ENCODE peak calls at places on chromosomes 11 and 22, in eight cellular contexts. One of them, this sample, is unnamed.

GRCh38 chr11:106603971-106604370 is 414.3 kb downstream of the GUCY1A2 start:
- DNase-seq in OCI-LY7: no peak
- DNase-seq in tibial artery: no peak
- DNase-seq in PC-9: no peak
- DNase-seq in kidney: no peak
- DNase-seq in thyroid gland: no peak
- DNase-seq in pancreas: no peak
- DNase-seq in colonic mucosa: no peak
- DNase-seq in this sample: no peak

GRCh38 chr11:60871378-60872061 is 4.2 kb downstream of the ZP1 start:
- DNase-seq in PC-9: no peak
- DNase-seq in OCI-LY7: no peak
- DNase-seq in thyroid gland: peak
- DNase-seq in kidney: no peak
- DNase-seq in colonic mucosa: no peak
- DNase-seq in tibial artery: no peak
- DNase-seq in pancreas: no peak
- DNase-seq in this sample: no peak

GRCh38 chr11:61955031-61955415 is 4.9 kb downstream of the BEST1 start:
- DNase-seq in pancreas: peak
- DNase-seq in OCI-LY7: no peak
- DNase-seq in tibial artery: peak
- DNase-seq in colonic mucosa: peak
- DNase-seq in thyroid gland: peak
- DNase-seq in kidney: peak
- DNase-seq in PC-9: peak
- DNase-seq in this sample: no peak

GRCh38 chr11:126340960-126341709 is 14.4 kb upstream of the ST3GAL4 start:
- DNase-seq in tibial artery: no peak
- DNase-seq in kidney: peak
- DNase-seq in thyroid gland: no peak
- DNase-seq in pancreas: no peak
- DNase-seq in OCI-LY7: no peak
- DNase-seq in colonic mucosa: no peak
- DNase-seq in PC-9: peak
- DNase-seq in this sample: no peak

GRCh38 chr11:17013548-17014320 is 480 bp downstream of the PLEKHA7 start:
- DNase-seq in pancreas: peak
- DNase-seq in colonic mucosa: peak
- DNase-seq in tibial artery: no peak
- DNase-seq in thyroid gland: peak
- DNase-seq in kidney: peak
- DNase-seq in OCI-LY7: no peak
- DNase-seq in PC-9: peak
- DNase-seq in this sample: no peak

GRCh38 chr22:24450600-24450999 is 23.2 kb downstream of the ADORA2A start:
- DNase-seq in tibial artery: no peak
- DNase-seq in PC-9: no peak
- DNase-seq in thyroid gland: no peak
- DNase-seq in kidney: no peak
- DNase-seq in pancreas: no peak
- DNase-seq in colonic mucosa: no peak
- DNase-seq in OCI-LY7: peak
- DNase-seq in this sample: no peak

GRCh38 chr22:39955675-39956074 is 4.5 kb upstream of the TMA7B start:
- DNase-seq in colonic mucosa: no peak
- DNase-seq in tibial artery: no peak
- DNase-seq in kidney: no peak
- DNase-seq in thyroid gland: no peak
- DNase-seq in pancreas: no peak
- DNase-seq in PC-9: no peak
- DNase-seq in OCI-LY7: no peak
- DNase-seq in this sample: no peak

GRCh38 chr22:29587938-29588699 is 7.2 kb upstream of the NIPSNAP1 start:
- DNase-seq in kidney: no peak
- DNase-seq in OCI-LY7: no peak
- DNase-seq in colonic mucosa: no peak
- DNase-seq in PC-9: peak
- DNase-seq in tibial artery: no peak
- DNase-seq in thyroid gland: peak
- DNase-seq in pancreas: no peak
- DNase-seq in this sample: peak

GRCh38 chr11:118658372-118659313 is 20.8 kb downstream of the TREH start:
- DNase-seq in kidney: peak
- DNase-seq in colonic mucosa: no peak
- DNase-seq in thyroid gland: peak
- DNase-seq in OCI-LY7: no peak
- DNase-seq in pancreas: no peak
- DNase-seq in PC-9: no peak
- DNase-seq in tibial artery: no peak
- DNase-seq in this sample: no peak

GRCh38 chr11:12787847-12788246 is 113.6 kb downstream of the TEAD1 start:
- DNase-seq in thyroid gland: no peak
- DNase-seq in OCI-LY7: no peak
- DNase-seq in PC-9: no peak
- DNase-seq in tibial artery: no peak
- DNase-seq in colonic mucosa: no peak
- DNase-seq in pancreas: no peak
- DNase-seq in kidney: no peak
- DNase-seq in this sample: no peak

GRCh38 chr11:128522943-128523518 is 64.3 kb downstream of the ETS1 start:
- DNase-seq in pancreas: no peak
- DNase-seq in colonic mucosa: no peak
- DNase-seq in PC-9: no peak
- DNase-seq in tibial artery: no peak
- DNase-seq in thyroid gland: no peak
- DNase-seq in kidney: no peak
- DNase-seq in OCI-LY7: no peak
- DNase-seq in this sample: no peak

GRCh38 chr11:14554959-14555358 is 34.8 kb upstream of the PSMA1 start:
- DNase-seq in kidney: no peak
- DNase-seq in thyroid gland: no peak
- DNase-seq in OCI-LY7: no peak
- DNase-seq in pancreas: no peak
- DNase-seq in tibial artery: no peak
- DNase-seq in colonic mucosa: no peak
- DNase-seq in PC-9: no peak
- DNase-seq in this sample: no peak

GRCh38 chr11:118343981-118344521 is at the start of gene CD3G:
- DNase-seq in tibial artery: no peak
- DNase-seq in thyroid gland: no peak
- DNase-seq in kidney: peak
- DNase-seq in OCI-LY7: no peak
- DNase-seq in PC-9: no peak
- DNase-seq in colonic mucosa: no peak
- DNase-seq in pancreas: no peak
- DNase-seq in this sample: no peak

GRCh38 chr22:42343136-42343484 is 72.7 kb upstream of the TCF20 start:
- DNase-seq in colonic mucosa: no peak
- DNase-seq in kidney: no peak
- DNase-seq in pancreas: no peak
- DNase-seq in OCI-LY7: no peak
- DNase-seq in tibial artery: no peak
- DNase-seq in thyroid gland: peak
- DNase-seq in PC-9: no peak
- DNase-seq in this sample: no peak

GRCh38 chr11:94134651-94135512 is 6.2 kb downstream of the PANX1 start:
- DNase-seq in tibial artery: peak
- DNase-seq in kidney: peak
- DNase-seq in thyroid gland: peak
- DNase-seq in colonic mucosa: peak
- DNase-seq in pancreas: peak
- DNase-seq in OCI-LY7: no peak
- DNase-seq in PC-9: peak
- DNase-seq in this sample: peak

GRCh38 chr11:12628322-12628721 is 45.9 kb upstream of the TEAD1 start:
- DNase-seq in colonic mucosa: no peak
- DNase-seq in PC-9: no peak
- DNase-seq in thyroid gland: no peak
- DNase-seq in OCI-LY7: no peak
- DNase-seq in tibial artery: no peak
- DNase-seq in kidney: no peak
- DNase-seq in pancreas: no peak
- DNase-seq in this sample: no peak

GRCh38 chr11:115933564-115933963 is 429.3 kb upstream of the CADM1 start:
- DNase-seq in thyroid gland: peak
- DNase-seq in PC-9: no peak
- DNase-seq in kidney: peak
- DNase-seq in pancreas: no peak
- DNase-seq in OCI-LY7: no peak
- DNase-seq in tibial artery: no peak
- DNase-seq in colonic mucosa: no peak
- DNase-seq in this sample: no peak

GRCh38 chr11:2482745-2483144 is 37.9 kb downstream of the KCNQ1 start:
- DNase-seq in pancreas: no peak
- DNase-seq in PC-9: no peak
- DNase-seq in tibial artery: no peak
- DNase-seq in colonic mucosa: no peak
- DNase-seq in kidney: no peak
- DNase-seq in OCI-LY7: no peak
- DNase-seq in thyroid gland: no peak
- DNase-seq in this sample: no peak

GRCh38 chr11:35014352-35014751 is 97.9 kb downstream of the PDHX start:
- DNase-seq in kidney: no peak
- DNase-seq in tibial artery: no peak
- DNase-seq in pancreas: no peak
- DNase-seq in OCI-LY7: no peak
- DNase-seq in PC-9: no peak
- DNase-seq in thyroid gland: no peak
- DNase-seq in colonic mucosa: no peak
- DNase-seq in this sample: peak

GRCh38 chr22:27627444-27627833 is 174.1 kb downstream of the MN1 start:
- DNase-seq in kidney: no peak
- DNase-seq in thyroid gland: no peak
- DNase-seq in colonic mucosa: no peak
- DNase-seq in pancreas: no peak
- DNase-seq in OCI-LY7: no peak
- DNase-seq in PC-9: no peak
- DNase-seq in tibial artery: no peak
- DNase-seq in this sample: no peak
- TF ChIP-seq CTCF in kidney: no peak
- TF ChIP-seq CTCF in thyroid gland: no peak
- TF ChIP-seq CTCF in colonic mucosa: no peak
- TF ChIP-seq CTCF in pancreas: no peak
- TF ChIP-seq CTCF in OCI-LY7: peak
- TF ChIP-seq CTCF in PC-9: no peak
- TF ChIP-seq CTCF in tibial artery: no peak
- TF ChIP-seq CTCF in this sample: peak

GRCh38 chr11:65429724-65430405 is 7.3 kb downstream of the NEAT1 start:
- DNase-seq in thyroid gland: peak
- DNase-seq in PC-9: no peak
- DNase-seq in pancreas: peak
- DNase-seq in colonic mucosa: peak
- DNase-seq in OCI-LY7: peak
- DNase-seq in kidney: peak
- DNase-seq in tibial artery: peak
- DNase-seq in this sample: no peak
- H3K4me3 ChIP-seq in thyroid gland: no peak
- H3K4me3 ChIP-seq in PC-9: no peak
- H3K4me3 ChIP-seq in pancreas: peak
- H3K4me3 ChIP-seq in colonic mucosa: no peak
- H3K4me3 ChIP-seq in OCI-LY7: peak
- H3K4me3 ChIP-seq in kidney: peak
- H3K4me3 ChIP-seq in tibial artery: peak
- H3K4me3 ChIP-seq in this sample: peak

DNA sequence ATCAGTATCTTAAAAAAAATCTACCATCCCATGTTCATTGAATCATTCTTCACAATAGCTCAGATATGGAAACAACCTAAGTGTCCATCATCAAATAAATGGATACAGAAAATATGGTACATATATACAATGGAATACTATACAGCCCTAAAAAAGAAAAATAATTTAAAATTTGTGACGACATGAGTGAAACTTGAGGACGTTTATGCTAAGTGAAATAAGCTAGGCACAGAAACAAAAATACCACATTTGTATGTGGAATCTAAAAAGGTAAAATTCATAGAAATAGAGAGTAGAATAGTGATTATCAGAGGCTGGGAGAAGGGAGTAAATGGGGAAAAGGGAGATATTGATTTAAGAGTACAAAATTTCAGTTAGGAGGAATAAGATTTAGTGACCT is 38.8 kb downstream of the OR9I1 start:
- DNase-seq in colonic mucosa: no peak
- DNase-seq in pancreas: no peak
- DNase-seq in kidney: no peak
- DNase-seq in thyroid gland: no peak
- DNase-seq in tibial artery: no peak
- DNase-seq in PC-9: no peak
- DNase-seq in OCI-LY7: no peak
- DNase-seq in this sample: no peak
- H3K27ac ChIP-seq in colonic mucosa: no peak
- H3K27ac ChIP-seq in pancreas: no peak
- H3K27ac ChIP-seq in kidney: no peak
- H3K27ac ChIP-seq in thyroid gland: no peak
- H3K27ac ChIP-seq in tibial artery: no peak
- H3K27ac ChIP-seq in PC-9: no peak
- H3K27ac ChIP-seq in OCI-LY7: no peak
- H3K27ac ChIP-seq in this sample: no peak

GRCh38 chr11:870127-870413 is 27.4 kb downstream of the TSPAN4 start:
- DNase-seq in PC-9: no peak
- DNase-seq in kidney: no peak
- DNase-seq in OCI-LY7: no peak
- DNase-seq in tibial artery: no peak
- DNase-seq in colonic mucosa: no peak
- DNase-seq in pancreas: no peak
- DNase-seq in thyroid gland: no peak
- DNase-seq in this sample: no peak

GRCh38 chr11:867856-868358 is 25.3 kb downstream of the TSPAN4 start:
- DNase-seq in tibial artery: no peak
- DNase-seq in PC-9: no peak
- DNase-seq in colonic mucosa: no peak
- DNase-seq in OCI-LY7: no peak
- DNase-seq in pancreas: no peak
- DNase-seq in kidney: no peak
- DNase-seq in thyroid gland: no peak
- DNase-seq in this sample: no peak

GRCh38 chr11:868394-868793 is 25.7 kb downstream of the TSPAN4 start:
- DNase-seq in colonic mucosa: no peak
- DNase-seq in kidney: no peak
- DNase-seq in thyroid gland: peak
- DNase-seq in pancreas: peak
- DNase-seq in PC-9: no peak
- DNase-seq in OCI-LY7: no peak
- DNase-seq in tibial artery: no peak
- DNase-seq in this sample: no peak

GRCh38 chr11:869399-870126 is 26.9 kb downstream of the TSPAN4 start:
- DNase-seq in thyroid gland: no peak
- DNase-seq in OCI-LY7: no peak
- DNase-seq in PC-9: no peak
- DNase-seq in kidney: no peak
- DNase-seq in tibial artery: no peak
- DNase-seq in colonic mucosa: no peak
- DNase-seq in pancreas: no peak
- DNase-seq in this sample: no peak

DNA sequence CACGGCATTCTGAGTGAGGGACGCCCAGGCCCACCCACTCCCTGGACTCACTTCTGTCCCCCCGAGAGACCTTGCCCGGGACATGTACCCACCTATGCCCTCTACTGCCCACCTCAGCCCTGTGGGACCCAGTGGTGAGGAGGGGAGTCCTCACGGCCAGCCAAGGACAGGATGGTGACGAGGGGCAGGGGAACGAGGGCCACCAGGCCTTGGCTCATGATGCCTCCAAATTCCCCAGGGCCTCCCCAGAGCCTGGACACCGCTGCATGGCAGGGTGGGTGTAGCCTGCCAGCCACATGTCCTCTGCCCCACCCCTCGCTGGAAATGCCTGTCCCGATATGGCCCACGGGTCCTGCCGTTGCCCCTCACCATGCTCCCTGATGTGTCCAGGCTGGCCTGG is 26.1 kb downstream of the TSPAN4 start:
- DNase-seq in tibial artery: no peak
- DNase-seq in OCI-LY7: no peak
- DNase-seq in PC-9: no peak
- DNase-seq in pancreas: no peak
- DNase-seq in thyroid gland: no peak
- DNase-seq in kidney: no peak
- DNase-seq in colonic mucosa: no peak
- DNase-seq in this sample: no peak
- TF ChIP-seq CTCF in tibial artery: no peak
- TF ChIP-seq CTCF in OCI-LY7: no peak
- TF ChIP-seq CTCF in PC-9: no peak
- TF ChIP-seq CTCF in pancreas: no peak
- TF ChIP-seq CTCF in thyroid gland: no peak
- TF ChIP-seq CTCF in kidney: no peak
- TF ChIP-seq CTCF in colonic mucosa: no peak
- TF ChIP-seq CTCF in this sample: no peak